ENCODE peak calls at places on chromosome 7, in seven cellular contexts. P, D, M, R, T, G and O are unnamed samples.

GRCh38 chr7:142711722-142712616 is 37.3 kb upstream of the PRSS1 start:
- DNase-seq in P (no peak), D (peak), M (peak), R (no peak), T (peak), G (no peak), O (no peak)

GRCh38 chr7:5064391-5065106 is 18.9 kb downstream of the RBAK start:
- DNase-seq in P (no peak), D (no peak), M (no peak), R (no peak), T (peak), G (no peak), O (no peak)

GRCh38 chr7:133887459-133887858 is 239.7 kb upstream of the LRGUK start:
- DNase-seq in P (no peak), D (no peak), M (no peak), R (no peak), T (no peak), G (no peak), O (no peak)

GRCh38 chr7:142556745-142557144 is 192.5 kb upstream of the PRSS1 start:
- DNase-seq in P (no peak), D (peak), M (peak), R (no peak), T (peak), G (peak), O (no peak)

GRCh38 chr7:124751017-124751416 is 14.6 kb downstream of the GPR37 start:
- DNase-seq in P (no peak), D (no peak), M (no peak), R (no peak), T (no peak), G (no peak), O (no peak)

GRCh38 chr7:36880108-36880507 is 155.8 kb upstream of the AOAH start:
- DNase-seq in P (no peak), D (no peak), M (no peak), R (no peak), T (no peak), G (no peak), O (no peak)

GRCh38 chr7:7628476-7628875 is 12.1 kb upstream of the UMAD1 start:
- DNase-seq in P (no peak), D (no peak), M (no peak), R (no peak), T (no peak), G (no peak), O (no peak)

GRCh38 chr7:143351574-143351973 is 10.9 kb downstream of the FAM131B start:
- DNase-seq in P (no peak), D (no peak), M (no peak), R (no peak), T (no peak), G (no peak), O (no peak)

GRCh38 chr7:36346260-36346831 is 43.3 kb upstream of the ANLN start:
- DNase-seq in P (no peak), D (no peak), M (peak), R (no peak), T (peak), G (no peak), O (no peak)

GRCh38 chr7:143882611-143883078 is 19.3 kb downstream of the TCAF1 start:
- DNase-seq in P (peak), D (peak), M (peak), R (peak), T (peak), G (peak), O (peak)

GRCh38 chr7:137001478-137001877 is 133.0 kb downstream of the CHRM2 start:
- DNase-seq in P (no peak), D (no peak), M (no peak), R (no peak), T (no peak), G (no peak), O (no peak)

GRCh38 chr7:38147005-38147404 is 31.0 kb upstream of the STARD3NL start:
- DNase-seq in P (no peak), D (no peak), M (no peak), R (no peak), T (peak), G (no peak), O (no peak)

GRCh38 chr7:74467876-74468275 is 14.2 kb downstream of the GTF2IRD1 start:
- DNase-seq in P (no peak), D (no peak), M (no peak), R (no peak), T (no peak), G (no peak), O (no peak)

GRCh38 chr7:603152-603941 is 83.7 kb upstream of the PDGFA start:
- DNase-seq in P (no peak), D (no peak), M (no peak), R (no peak), T (no peak), G (no peak), O (no peak)

GRCh38 chr7:1257221-1257620 is 24.5 kb downstream of the UNCX start:
- DNase-seq in P (no peak), D (no peak), M (no peak), R (no peak), T (no peak), G (no peak), O (no peak)

GRCh38 chr7:3790803-3791202 is 489.8 kb downstream of the SDK1 start:
- DNase-seq in P (no peak), D (no peak), M (no peak), R (no peak), T (no peak), G (no peak), O (no peak)

GRCh38 chr7:153188161-153188560 is 428.6 kb downstream of the ACTR3B start:
- DNase-seq in P (no peak), D (no peak), M (no peak), R (no peak), T (no peak), G (no peak), O (no peak)

GRCh38 chr7:153188630-153189029 is 429.1 kb downstream of the ACTR3B start:
- DNase-seq in P (no peak), D (no peak), M (no peak), R (no peak), T (no peak), G (no peak), O (no peak)

GRCh38 chr7:153190452-153190851 is 430.9 kb downstream of the ACTR3B start:
- DNase-seq in P (no peak), D (peak), M (no peak), R (no peak), T (no peak), G (no peak), O (no peak)

GRCh38 chr7:153190986-153191385 is 431.4 kb downstream of the ACTR3B start:
- DNase-seq in P (no peak), D (no peak), M (no peak), R (no peak), T (no peak), G (no peak), O (no peak)

GRCh38 chr7:153193144-153193595 is 433.6 kb downstream of the ACTR3B start:
- DNase-seq in P (peak), D (peak), M (no peak), R (peak), T (no peak), G (no peak), O (peak)
- TF ChIP-seq CTCF in P (peak), D (no peak), M (no peak), R (peak), T (no peak), G (no peak), O (peak)

GRCh38 chr7:129205987-129206785 is 17.8 kb downstream of the SMO start:
- DNase-seq in P (no peak), D (no peak), M (no peak), R (no peak), T (no peak), G (no peak), O (no peak)

GRCh38 chr7:129210989-129211312 is 13.9 kb upstream of the AHCYL2 start:
- DNase-seq in P (no peak), D (no peak), M (no peak), R (no peak), T (no peak), G (no peak), O (no peak)

GRCh38 chr7:129210256-129210988 is 14.4 kb upstream of the AHCYL2 start:
- DNase-seq in P (peak), D (peak), M (peak), R (peak), T (peak), G (peak), O (peak)

GRCh38 chr7:129209067-129209926 is 15.5 kb upstream of the AHCYL2 start:
- DNase-seq in P (no peak), D (no peak), M (no peak), R (no peak), T (no peak), G (no peak), O (no peak)

GRCh38 chr7:129208667-129209066 is 16.2 kb upstream of the AHCYL2 start:
- DNase-seq in P (no peak), D (no peak), M (no peak), R (no peak), T (no peak), G (no peak), O (no peak)
- TF ChIP-seq CTCF in P (no peak), D (no peak), M (no peak), R (no peak), T (no peak), G (no peak), O (no peak)

DNA sequence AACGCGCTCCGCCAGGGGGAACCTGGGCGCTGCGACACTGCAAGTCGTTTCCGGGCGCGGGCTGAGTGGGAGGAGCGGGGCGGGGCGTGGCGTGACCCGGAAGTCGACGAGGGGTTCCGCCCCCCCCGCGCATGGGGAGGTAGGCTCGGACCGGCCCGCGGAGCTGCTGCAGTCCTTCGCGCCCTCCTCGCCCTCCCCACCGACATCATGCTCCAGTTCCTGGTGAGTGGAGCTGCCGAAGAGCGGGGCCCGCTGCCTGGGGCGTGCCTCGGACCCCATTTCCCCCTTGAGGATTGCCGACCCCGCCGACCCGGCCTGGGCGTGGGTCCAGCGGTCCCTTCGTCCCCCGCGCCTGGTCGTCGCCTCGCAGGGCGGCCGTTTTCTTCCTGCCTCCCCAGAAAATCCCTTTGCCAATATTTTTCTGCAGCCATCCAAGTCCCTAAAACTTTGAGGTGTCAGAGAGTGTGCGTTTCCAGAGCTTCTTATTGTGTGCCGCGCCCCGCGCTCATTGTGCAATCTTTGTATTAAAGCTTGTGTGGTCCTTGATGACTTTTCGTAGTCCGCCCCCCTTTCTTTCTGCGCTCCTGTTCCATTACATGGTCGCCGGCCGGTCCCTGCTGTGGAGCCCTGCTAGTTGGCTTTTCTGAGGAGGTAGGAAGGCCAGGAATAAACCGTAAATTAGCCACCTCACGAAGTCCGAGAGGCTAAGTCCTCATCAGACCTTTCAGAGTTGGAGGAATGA is at the start of gene STMP1:
- DNase-seq in P (peak), D (peak), M (peak), R (peak), T (peak), G (peak), O (peak)
- TF ChIP-seq CTCF in P (peak), D (peak), M (peak), R (peak), T (peak), G (no peak), O (peak)

GRCh38 chr7:135258585-135258984 is 24.9 kb downstream of the STRA8 start:
- DNase-seq in P (no peak), D (no peak), M (no peak), R (no peak), T (no peak), G (no peak), O (no peak)

GRCh38 chr7:135257790-135258189 is 24.2 kb downstream of the STRA8 start:
- DNase-seq in P (no peak), D (no peak), M (no peak), R (no peak), T (no peak), G (no peak), O (no peak)

GRCh38 chr7:135260930-135261721 is 27.5 kb downstream of the STRA8 start:
- DNase-seq in P (no peak), D (peak), M (peak), R (peak), T (no peak), G (no peak), O (no peak)

GRCh38 chr7:135260470-135260869 is 26.8 kb downstream of the STRA8 start:
- DNase-seq in P (no peak), D (no peak), M (no peak), R (no peak), T (no peak), G (no peak), O (no peak)

GRCh38 chr7:135259702-135260101 is 26.1 kb downstream of the STRA8 start:
- DNase-seq in P (no peak), D (no peak), M (no peak), R (no peak), T (no peak), G (no peak), O (no peak)
- TF ChIP-seq CTCF in P (no peak), D (no peak), M (no peak), R (no peak), T (no peak), G (no peak), O (no peak)

GRCh38 chr7:96023376-96023775 is 251.0 kb downstream of the DYNC1I1 start:
- DNase-seq in P (no peak), D (no peak), M (peak), R (no peak), T (no peak), G (no peak), O (no peak)
- TF ChIP-seq CTCF in P (no peak), D (no peak), M (no peak), R (no peak), T (no peak), G (no peak), O (no peak)

DNA sequence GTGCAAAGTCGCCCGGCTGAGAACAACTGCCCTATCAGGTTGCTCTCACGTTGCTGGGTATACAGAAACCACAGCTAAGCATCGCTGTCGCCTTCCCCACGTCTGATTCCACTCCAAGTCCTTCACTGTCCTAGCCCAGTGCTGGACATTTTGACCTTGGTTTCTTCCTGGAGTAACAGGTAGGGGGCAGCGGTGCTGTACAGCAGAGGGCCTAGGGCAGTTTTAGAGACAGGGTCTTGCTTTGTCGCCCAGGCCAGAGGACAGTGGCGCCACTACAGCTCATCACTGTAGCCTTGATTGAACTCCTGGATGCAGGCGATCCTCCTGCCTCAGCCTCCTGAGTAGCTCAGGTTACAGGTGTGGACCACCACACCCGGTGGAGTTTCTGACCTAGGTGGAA is 2.6 kb downstream of the CLDN15 start:
- DNase-seq in P (no peak), D (no peak), M (no peak), R (no peak), T (no peak), G (no peak), O (peak)
- TF ChIP-seq CTCF in P (peak), D (peak), M (peak), R (no peak), T (peak), G (no peak), O (peak)

GRCh38 chr7:92717601-92717981 is 118.8 kb downstream of the CDK6 start:
- DNase-seq in P (no peak), D (no peak), M (no peak), R (no peak), T (peak), G (no peak), O (no peak)

GRCh38 chr7:92717982-92718716 is 118.2 kb downstream of the CDK6 start:
- DNase-seq in P (no peak), D (no peak), M (peak), R (peak), T (peak), G (peak), O (no peak)

GRCh38 chr7:92723205-92723604 is 113.2 kb downstream of the CDK6 start:
- DNase-seq in P (no peak), D (no peak), M (peak), R (no peak), T (peak), G (no peak), O (no peak)

GRCh38 chr7:92722541-92722940 is 113.8 kb downstream of the CDK6 start:
- DNase-seq in P (no peak), D (no peak), M (no peak), R (no peak), T (no peak), G (no peak), O (no peak)

DNA sequence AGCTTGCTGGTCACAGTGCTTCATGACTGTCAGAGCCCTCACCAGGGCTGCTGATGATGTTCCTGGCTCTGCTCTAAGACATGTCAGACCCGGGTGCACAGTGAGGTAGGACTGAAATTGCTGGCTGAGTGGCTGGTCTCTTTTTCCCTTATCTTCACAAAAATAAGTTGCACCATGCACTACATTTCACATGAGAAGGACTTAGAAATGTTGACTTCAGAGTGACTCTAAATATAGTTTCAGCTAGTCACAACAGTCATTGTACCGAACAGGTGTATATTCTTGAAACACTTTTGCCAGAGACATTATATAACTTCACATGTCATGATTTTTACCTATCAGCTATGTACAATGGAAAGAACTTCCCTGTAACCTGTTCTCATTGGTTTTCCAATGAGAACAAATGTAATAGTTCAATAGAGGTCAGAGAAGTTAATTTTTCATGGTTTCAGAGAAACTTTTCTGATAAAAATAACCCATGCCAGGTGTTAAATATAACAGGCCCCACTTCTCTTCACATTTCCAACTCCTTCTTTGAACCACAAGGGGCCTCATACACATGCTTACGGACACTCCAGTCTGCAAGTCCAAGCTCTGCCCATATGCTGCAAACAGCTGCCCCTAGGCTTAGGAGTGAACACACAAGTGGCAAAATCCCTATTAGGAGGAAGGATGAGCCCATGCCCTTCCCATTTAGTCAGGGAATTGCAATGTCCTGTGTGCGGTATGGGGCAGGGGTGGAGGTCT is 115.6 kb downstream of the CDK6 start:
- DNase-seq in P (no peak), D (no peak), M (no peak), R (no peak), T (no peak), G (no peak), O (peak)
- TF ChIP-seq CTCF in P (no peak), D (no peak), M (no peak), R (no peak), T (no peak), G (no peak), O (no peak)